ENCODE peak calls at places on chromosomes 3 and 15, in nine cellular contexts. A is activated effector memory CD4-positive, alpha-beta T cell treated with Interleukin-2 at 50 U/mL for 16 hours; M is foreskin fibroblast; U is nephron progenitor cell; D is progenitor cell of endocrine pancreas; E is activated CD8-positive, alpha-beta memory T cell treated with anti-CD3 and anti-CD28 coated beads, Interleukin-2, amount 50 U/mL, for 48 hours; P is AG08395; Q is Ammon's horn; B is neural progenitor cell. H is an unnamed sample.

GRCh38 chr15:31352283-31352880 is 25.7 kb downstream of the KLF13 start:
- DNase-seq in U (no peak), Q (no peak), E (no peak), M (no peak), D (no peak), P (no peak), A (no peak), B (no peak), H (peak)

GRCh38 chr15:37425541-37425940 is 325.2 kb upstream of the MEIS2 start:
- DNase-seq in M (no peak), U (no peak), Q (no peak), A (no peak), E (no peak), D (no peak), P (no peak), B (no peak), H (no peak)

GRCh38 chr15:73368301-73369072 is at the start of gene HCN4:
- DNase-seq in Q (peak), E (no peak), D (peak), U (peak), M (no peak), A (no peak), P (no peak), B (peak), H (no peak)

GRCh38 chr15:49270541-49271421 is 100.7 kb downstream of the GALK2 start:
- DNase-seq in B (peak), A (no peak), Q (no peak), P (peak), D (no peak), E (no peak), U (no peak), M (no peak), H (no peak)

GRCh38 chr15:77024273-77025065 is 29.5 kb downstream of the PSTPIP1 start:
- DNase-seq in E (peak), Q (peak), P (peak), U (peak), B (peak), A (peak), D (peak), M (peak), H (peak)

GRCh38 chr3:169662215-169663070 is 1.1 kb downstream of the MECOM start:
- DNase-seq in A (no peak), D (peak), M (peak), P (peak), U (peak), B (peak), Q (peak), E (peak), H (no peak)

GRCh38 chr3:53132347-53132746 is 2.1 kb upstream of the RFT1 start:
- DNase-seq in D (no peak), P (no peak), B (no peak), Q (no peak), M (no peak), A (no peak), U (no peak), E (no peak), H (no peak)

GRCh38 chr3:73805435-73805834 is 180.7 kb upstream of the PDZRN3 start:
- DNase-seq in A (no peak), Q (peak), P (no peak), B (no peak), M (no peak), E (no peak), U (no peak), D (no peak), H (peak)

GRCh38 chr3:182139627-182140357 is 428.1 kb downstream of the SOX2 start:
- DNase-seq in A (no peak), M (no peak), B (no peak), Q (no peak), P (no peak), D (no peak), E (no peak), U (no peak), H (no peak)

GRCh38 chr3:154130540-154130939 is 9.3 kb downstream of the ARHGEF26 start:
- DNase-seq in B (no peak), D (no peak), U (no peak), M (no peak), Q (no peak), P (no peak), E (no peak), A (no peak), H (no peak)

GRCh38 chr15:83565553-83566159 is 88.3 kb upstream of the ADAMTSL3 start:
- DNase-seq in M (peak), Q (peak), D (no peak), A (no peak), U (peak), E (no peak), B (peak), P (peak), H (peak)

GRCh38 chr15:33200903-33201302 is 6.4 kb upstream of the FMN1 start:
- DNase-seq in B (peak), M (no peak), D (no peak), P (no peak), Q (no peak), U (no peak), A (no peak), E (no peak), H (no peak)

GRCh38 chr15:92847841-92848240 is 52.3 kb upstream of the CHD2 start:
- DNase-seq in D (no peak), U (no peak), Q (no peak), P (no peak), B (no peak), A (no peak), E (no peak), M (no peak), H (no peak)

GRCh38 chr3:100184960-100185566 is 70.8 kb upstream of the FILIP1L start:
- DNase-seq in U (no peak), D (no peak), B (no peak), M (peak), Q (no peak), E (no peak), P (peak), A (no peak), H (no peak)

GRCh38 chr3:197541756-197542539 is 13.8 kb downstream of the BDH1 start:
- DNase-seq in A (no peak), Q (peak), D (no peak), P (peak), M (peak), U (peak), E (no peak), B (peak), H (peak)

GRCh38 chr3:113018461-113019181 is 27.8 kb downstream of the GTPBP8 start:
- DNase-seq in A (no peak), P (peak), M (no peak), U (no peak), D (no peak), E (no peak), Q (no peak), B (peak), H (peak)

GRCh38 chr3:11699083-11699427 is 55.3 kb upstream of the VGLL4 start:
- DNase-seq in B (no peak), D (no peak), M (peak), Q (no peak), E (no peak), P (peak), A (no peak), U (no peak), H (no peak)

GRCh38 chr3:8519156-8519555 is 17.5 kb downstream of the LMCD1 start:
- DNase-seq in M (peak), E (no peak), P (no peak), Q (no peak), B (no peak), A (no peak), U (no peak), D (no peak), H (no peak)

GRCh38 chr15:74214324-74215021 is 11.9 kb upstream of the STRA6 start:
- DNase-seq in Q (no peak), B (no peak), E (no peak), M (no peak), P (no peak), U (no peak), D (no peak), A (no peak), H (no peak)

GRCh38 chr3:101913173-101913572 is 63.9 kb downstream of the NFKBIZ start:
- DNase-seq in D (no peak), U (no peak), M (no peak), P (no peak), Q (no peak), B (no peak), E (no peak), A (no peak), H (no peak)

GRCh38 chr3:116517308-116517707 is 72.0 kb upstream of the LSAMP start:
- DNase-seq in Q (no peak), D (no peak), A (no peak), P (no peak), U (no peak), B (peak), E (no peak), M (no peak), H (peak)